ENCODE peak calls at places on chromosomes 5 and 9, in five cellular contexts. G is PC-3, Z is MM.1S, I is heart left ventricle, V is heart right ventricle. H is an unnamed sample.
A peak's percentile ranks its signal among the peaks of the same experiment; 100 is the strongest.

GRCh38 chr9:98091735-98092632 is 27.0 kb downstream of the TRIM14 start:
- DNase-seq in G (no peak), Z (no peak), I (no peak), V (no peak), H (no peak)

GRCh38 chr5:76642390-76643040 is 19.3 kb upstream of the F2RL2 start:
- DNase-seq in G (no peak), Z (no peak), I (no peak), V (no peak), H (no peak)

GRCh38 chr9:109922617-109923260 is 142.7 kb downstream of the PALM2AKAP2 start:
- DNase-seq in G (no peak), Z (no peak), I (no peak), V (no peak), H (no peak)

GRCh38 chr9:127178646-127179632 is 56.5 kb upstream of the ANGPTL2 start:
- DNase-seq in G (no peak), Z (no peak), I (no peak), V (peak; percentile 9), H (no peak)

GRCh38 chr5:140258873-140259272 is 44.0 kb downstream of the PFDN1 start:
- DNase-seq in G (no peak), Z (no peak), I (no peak), V (no peak), H (no peak)

GRCh38 chr9:115758441-115758840 is 395.1 kb upstream of the PAPPA start:
- DNase-seq in G (no peak), Z (no peak), I (no peak), V (no peak), H (no peak)

GRCh38 chr5:172123269-172123692 is 64.7 kb downstream of the STK10 start:
- DNase-seq in G (peak; percentile 57), Z (no peak), I (peak; percentile 92), V (peak; percentile 90), H (no peak)

GRCh38 chr5:141617682-141618029 is 1.1 kb downstream of the DIAPH1 start:
- DNase-seq in G (peak; percentile 22), Z (peak; percentile 21), I (no peak), V (no peak), H (no peak)

GRCh38 chr5:31626156-31626555 is 12.8 kb upstream of the PDZD2 start:
- DNase-seq in G (peak; percentile 76), Z (no peak), I (peak; percentile 73), V (peak; percentile 69), H (no peak)

GRCh38 chr9:75775966-75776691 is 114.3 kb upstream of the PCSK5 start:
- DNase-seq in G (no peak), Z (no peak), I (no peak), V (no peak), H (no peak)

GRCh38 chr5:166651234-166651633 is 1640.2 kb upstream of the WWC1 start:
- DNase-seq in G (no peak), Z (no peak), I (no peak), V (no peak), H (no peak)

GRCh38 chr9:20987521-20987920 is 43.9 kb downstream of the HACD4 start:
- DNase-seq in G (no peak), Z (no peak), I (no peak), V (no peak), H (no peak)

GRCh38 chr9:28293691-28294090 is 720.4 kb upstream of the C9orf72 start:
- DNase-seq in G (peak; percentile 10), Z (no peak), I (no peak), V (no peak), H (no peak)

GRCh38 chr5:138953370-138954256 is 78.5 kb upstream of the LRRTM2 start:
- DNase-seq in G (no peak), Z (peak; percentile 7), I (peak; percentile 97), V (peak; percentile 91), H (no peak)

GRCh38 chr5:56763711-56764466 is 51.5 kb upstream of the MAP3K1 start:
- DNase-seq in G (peak; percentile 22), Z (no peak), I (no peak), V (no peak), H (no peak)

GRCh38 chr9:111034573-111035539 is 3.4 kb downstream of the LPAR1 start:
- DNase-seq in G (peak; percentile 26), Z (no peak), I (no peak), V (no peak), H (no peak)

GRCh38 chr5:32071351-32071944 is 102.7 kb downstream of the GOLPH3 start:
- DNase-seq in G (peak; percentile 82), Z (no peak), I (no peak), V (no peak), H (no peak)

GRCh38 chr5:68478306-68479091 is 262.9 kb downstream of the PIK3R1 start:
- DNase-seq in G (no peak), Z (no peak), I (no peak), V (no peak), H (no peak)

GRCh38 chr9:92640398-92641091 is 29.4 kb downstream of the IPPK start:
- DNase-seq in G (no peak), Z (no peak), I (no peak), V (no peak), H (no peak)

GRCh38 chr5:92637960-92638359 is 943.1 kb downstream of the NR2F1-AS1 start:
- DNase-seq in G (no peak), Z (no peak), I (no peak), V (no peak), H (no peak)

GRCh38 chr9:97046228-97046627 is 7.3 kb upstream of the CTSV start:
- DNase-seq in G (peak; percentile 97), Z (no peak), I (no peak), V (no peak), H (no peak)

GRCh38 chr5:4413996-4414395 is 726.1 kb upstream of the ADAMTS16 start:
- DNase-seq in G (no peak), Z (no peak), I (no peak), V (no peak), H (no peak)

GRCh38 chr9:123334639-123335038 is 21.4 kb upstream of the CRB2 start:
- DNase-seq in G (no peak), Z (no peak), I (no peak), V (no peak), H (no peak)

GRCh38 chr9:16773617-16774016 is 96.9 kb downstream of the BNC2 start:
- DNase-seq in G (no peak), Z (no peak), I (no peak), V (no peak), H (no peak)

GRCh38 chr5:45642370-45642769 is 53.8 kb downstream of the HCN1 start:
- DNase-seq in G (no peak), Z (no peak), I (no peak), V (no peak), H (no peak)

GRCh38 chr5:123440456-123440855 is 17.3 kb upstream of the CEP120 start:
- DNase-seq in G (no peak), Z (no peak), I (no peak), V (no peak), H (no peak)

GRCh38 chr5:173204185-173204979 is 30.6 kb downstream of the NKX2-5 start:
- DNase-seq in G (peak; percentile 63), Z (peak; percentile 65), I (no peak), V (no peak), H (no peak)

GRCh38 chr9:106886111-106887046 is 23.4 kb downstream of the ZNF462 start:
- DNase-seq in G (no peak), Z (no peak), I (no peak), V (no peak), H (no peak)

GRCh38 chr5:108216890-108217289 is 165.0 kb downstream of the FBXL17 start:
- DNase-seq in G (peak; percentile 70), Z (no peak), I (no peak), V (no peak), H (no peak)

GRCh38 chr9:69324549-69325401 is at the start of gene ENTREP1:
- DNase-seq in G (peak; percentile 52), Z (peak; percentile 60), I (peak; percentile 77), V (peak; percentile 64), H (peak; percentile 16)

GRCh38 chr5:14723648-14724231 is 59.2 kb downstream of the OTULIN start:
- DNase-seq in G (no peak), Z (no peak), I (no peak), V (no peak), H (no peak)

GRCh38 chr5:149466457-149466972 is 84.7 kb downstream of the CSNK1A1 start:
- DNase-seq in G (peak; percentile 66), Z (no peak), I (no peak), V (no peak), H (no peak)

GRCh38 chr5:170745481-170746061 is 38.0 kb upstream of the GABRP start:
- DNase-seq in G (peak; percentile 8), Z (peak; percentile 13), I (peak; percentile 85), V (peak; percentile 61), H (no peak)

GRCh38 chr5:124669956-124670671 is 76.3 kb downstream of the ZNF608 start:
- DNase-seq in G (no peak), Z (no peak), I (no peak), V (no peak), H (no peak)

GRCh38 chr5:67188274-67188857 is 8.2 kb downstream of the CD180 start:
- DNase-seq in G (no peak), Z (peak; percentile 39), I (no peak), V (no peak), H (no peak)
- H3K36me3 ChIP-seq in G (no peaks in the 10 kb centered on the region), Z (no peaks in the 10 kb centered on the region), I (no peaks in the 10 kb centered on the region), V (no peaks in the 10 kb centered on the region), H (no peaks in the 10 kb centered on the region)

GRCh38 chr5:42250-42649 is 49.7 kb upstream of the PLEKHG4B start:
- DNase-seq in G (peak; percentile 66), Z (no peak), I (no peak), V (no peak), H (no peak)
- TF ChIP-seq CTCF in G (peak; percentile 77), Z (peak; percentile 32), I (no peak), V (peak; percentile 19), H (peak; percentile 38)

GRCh38 chr5:131400585-131400984 is 136.7 kb downstream of the CDC42SE2 start:
- DNase-seq in G (no peak), Z (no peak), I (no peak), V (no peak), H (no peak)
- H3K36me3 ChIP-seq in G (peaks cover 6% of the 10 kb centered on the region), Z (no peaks in the 10 kb centered on the region), I (peaks cover 20% of the 10 kb centered on the region), V (peaks cover 81% of the 10 kb centered on the region), H (peaks cover 5% of the 10 kb centered on the region)

DNA sequence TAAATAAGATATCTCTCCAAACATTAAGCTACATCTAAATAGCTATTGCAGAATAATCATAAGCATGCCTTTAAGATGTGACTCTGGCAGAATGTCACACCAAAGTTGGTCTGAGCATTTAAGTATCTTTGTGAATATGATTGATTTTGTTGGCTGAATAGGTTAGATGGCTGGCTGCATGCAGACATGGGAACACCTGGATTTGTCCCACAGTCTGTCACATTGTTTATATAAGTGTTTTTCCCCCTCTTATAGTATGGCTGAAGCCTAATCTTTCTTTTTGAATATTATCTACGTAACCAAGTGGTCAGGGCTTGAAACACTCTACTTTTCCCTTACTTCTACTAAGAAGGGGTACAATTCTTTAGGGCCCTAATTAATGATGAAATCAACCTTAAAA is 36.2 kb downstream of the PCSK1 start:
- DNase-seq in G (no peak), Z (no peak), I (no peak), V (no peak), H (no peak)
- TF ChIP-seq CTCF in G (no peak), Z (no peak), I (no peak), V (no peak), H (no peak)

GRCh38 chr5:150519560-150519945 is 11.6 kb downstream of the NDST1 start:
- DNase-seq in G (no peak), Z (no peak), I (no peak), V (no peak), H (no peak)
- H3K36me3 ChIP-seq in G (peaks cover 11% of the 10 kb centered on the region), Z (no peaks in the 10 kb centered on the region), I (peaks cover 17% of the 10 kb centered on the region), V (peaks cover 45% of the 10 kb centered on the region), H (peaks cover 2% of the 10 kb centered on the region)

H was measured in GM06990.